ENCODE peak calls at places on chromosomes 13 and 19, in nine cellular contexts. One of them, this sample, is unnamed.

GRCh38 chr13:113437408-113438010 is 15.8 kb downstream of the ADPRHL1 start:
- DNase-seq in thyroid gland: no peak
- DNase-seq in H1: no peak
- DNase-seq in NB4: no peak
- DNase-seq in adrenal gland: no peak
- DNase-seq in uterus: no peak
- DNase-seq in HCT116: no peak
- DNase-seq in Peyer's patch: no peak
- DNase-seq in GM12892: no peak
- DNase-seq in this sample: peak

GRCh38 chr13:112943309-112944125 is 25.5 kb upstream of the MCF2L start:
- DNase-seq in Peyer's patch: no peak
- DNase-seq in uterus: no peak
- DNase-seq in GM12892: no peak
- DNase-seq in HCT116: no peak
- DNase-seq in NB4: peak
- DNase-seq in thyroid gland: peak
- DNase-seq in H1: no peak
- DNase-seq in adrenal gland: peak
- DNase-seq in this sample: peak

GRCh38 chr13:30861163-30861562 is 44.9 kb upstream of the MEDAG start:
- DNase-seq in NB4: no peak
- DNase-seq in thyroid gland: no peak
- DNase-seq in HCT116: no peak
- DNase-seq in Peyer's patch: no peak
- DNase-seq in GM12892: no peak
- DNase-seq in uterus: no peak
- DNase-seq in adrenal gland: no peak
- DNase-seq in H1: no peak
- DNase-seq in this sample: no peak

GRCh38 chr19:18349524-18350128 is 9.2 kb downstream of the PGPEP1 start:
- DNase-seq in NB4: peak
- DNase-seq in adrenal gland: peak
- DNase-seq in uterus: peak
- DNase-seq in thyroid gland: peak
- DNase-seq in Peyer's patch: peak
- DNase-seq in GM12892: no peak
- DNase-seq in HCT116: no peak
- DNase-seq in H1: no peak
- DNase-seq in this sample: peak

GRCh38 chr13:52053460-52053859 is 29.0 kb downstream of the UTP14C start:
- DNase-seq in GM12892: no peak
- DNase-seq in thyroid gland: no peak
- DNase-seq in NB4: no peak
- DNase-seq in uterus: no peak
- DNase-seq in Peyer's patch: no peak
- DNase-seq in adrenal gland: no peak
- DNase-seq in HCT116: no peak
- DNase-seq in H1: no peak
- DNase-seq in this sample: no peak

GRCh38 chr13:32165791-32166190 is 134.2 kb downstream of the FRY start:
- DNase-seq in HCT116: no peak
- DNase-seq in H1: no peak
- DNase-seq in GM12892: no peak
- DNase-seq in adrenal gland: no peak
- DNase-seq in thyroid gland: no peak
- DNase-seq in uterus: no peak
- DNase-seq in NB4: peak
- DNase-seq in Peyer's patch: no peak
- DNase-seq in this sample: no peak

GRCh38 chr13:66509176-66509575 is 721.0 kb downstream of the PCDH9 start:
- DNase-seq in uterus: no peak
- DNase-seq in thyroid gland: no peak
- DNase-seq in HCT116: no peak
- DNase-seq in H1: no peak
- DNase-seq in Peyer's patch: no peak
- DNase-seq in GM12892: no peak
- DNase-seq in adrenal gland: no peak
- DNase-seq in NB4: no peak
- DNase-seq in this sample: no peak

GRCh38 chr19:7783991-7784421 is 21.0 kb downstream of the CLEC4M start:
- DNase-seq in H1: no peak
- DNase-seq in Peyer's patch: no peak
- DNase-seq in adrenal gland: peak
- DNase-seq in GM12892: no peak
- DNase-seq in HCT116: no peak
- DNase-seq in thyroid gland: no peak
- DNase-seq in uterus: no peak
- DNase-seq in NB4: peak
- DNase-seq in this sample: no peak

GRCh38 chr19:11378319-11379189 is 4.1 kb downstream of the SWSAP1 start:
- DNase-seq in uterus: no peak
- DNase-seq in HCT116: no peak
- DNase-seq in H1: no peak
- DNase-seq in Peyer's patch: peak
- DNase-seq in NB4: peak
- DNase-seq in GM12892: no peak
- DNase-seq in thyroid gland: peak
- DNase-seq in adrenal gland: peak
- DNase-seq in this sample: peak

GRCh38 chr13:28850226-28850625 is 30.1 kb downstream of the MTUS2 start:
- DNase-seq in thyroid gland: no peak
- DNase-seq in H1: no peak
- DNase-seq in GM12892: no peak
- DNase-seq in HCT116: no peak
- DNase-seq in NB4: no peak
- DNase-seq in adrenal gland: no peak
- DNase-seq in uterus: no peak
- DNase-seq in Peyer's patch: no peak
- DNase-seq in this sample: no peak

GRCh38 chr13:113598481-113598880 is 13.9 kb downstream of the TFDP1 start:
- DNase-seq in adrenal gland: no peak
- DNase-seq in GM12892: no peak
- DNase-seq in NB4: no peak
- DNase-seq in HCT116: no peak
- DNase-seq in H1: no peak
- DNase-seq in Peyer's patch: no peak
- DNase-seq in thyroid gland: no peak
- DNase-seq in uterus: no peak
- DNase-seq in this sample: no peak

GRCh38 chr19:50167314-50167721 is 4.2 kb upstream of the IZUMO2 start:
- DNase-seq in HCT116: no peak
- DNase-seq in uterus: no peak
- DNase-seq in GM12892: no peak
- DNase-seq in NB4: no peak
- DNase-seq in Peyer's patch: no peak
- DNase-seq in adrenal gland: no peak
- DNase-seq in H1: no peak
- DNase-seq in thyroid gland: peak
- DNase-seq in this sample: no peak

GRCh38 chr13:34246511-34246910 is 428.6 kb downstream of the RFC3 start:
- DNase-seq in thyroid gland: no peak
- DNase-seq in HCT116: no peak
- DNase-seq in uterus: no peak
- DNase-seq in H1: no peak
- DNase-seq in adrenal gland: no peak
- DNase-seq in NB4: peak
- DNase-seq in Peyer's patch: no peak
- DNase-seq in GM12892: no peak
- DNase-seq in this sample: no peak

GRCh38 chr13:111165189-111165588 is 50.1 kb downstream of the ARHGEF7 start:
- DNase-seq in adrenal gland: no peak
- DNase-seq in NB4: no peak
- DNase-seq in uterus: no peak
- DNase-seq in thyroid gland: no peak
- DNase-seq in GM12892: no peak
- DNase-seq in Peyer's patch: no peak
- DNase-seq in H1: no peak
- DNase-seq in HCT116: no peak
- DNase-seq in this sample: no peak
- TF ChIP-seq POLR2A in adrenal gland: no peak
- TF ChIP-seq POLR2A in NB4: no peak
- TF ChIP-seq POLR2A in uterus: no peak
- TF ChIP-seq POLR2A in thyroid gland: no peak
- TF ChIP-seq POLR2A in GM12892: no peak
- TF ChIP-seq POLR2A in Peyer's patch: no peak
- TF ChIP-seq POLR2A in H1: no peak
- TF ChIP-seq POLR2A in HCT116: no peak
- TF ChIP-seq POLR2A in this sample: no peak

GRCh38 chr19:12778905-12779161 is 3.5 kb upstream of the HOOK2 start:
- DNase-seq in Peyer's patch: no peak
- DNase-seq in NB4: no peak
- DNase-seq in thyroid gland: no peak
- DNase-seq in H1: no peak
- DNase-seq in HCT116: no peak
- DNase-seq in GM12892: no peak
- DNase-seq in uterus: no peak
- DNase-seq in adrenal gland: peak
- DNase-seq in this sample: no peak

GRCh38 chr19:12774588-12775555 is at the start of gene HOOK2:
- DNase-seq in HCT116: peak
- DNase-seq in NB4: no peak
- DNase-seq in Peyer's patch: peak
- DNase-seq in thyroid gland: peak
- DNase-seq in adrenal gland: no peak
- DNase-seq in uterus: peak
- DNase-seq in H1: no peak
- DNase-seq in GM12892: no peak
- DNase-seq in this sample: no peak

GRCh38 chr19:12778020-12778904 is 2.9 kb upstream of the HOOK2 start:
- DNase-seq in HCT116: no peak
- DNase-seq in Peyer's patch: peak
- DNase-seq in uterus: peak
- DNase-seq in H1: no peak
- DNase-seq in thyroid gland: peak
- DNase-seq in adrenal gland: peak
- DNase-seq in NB4: peak
- DNase-seq in GM12892: no peak
- DNase-seq in this sample: peak

GRCh38 chr19:12779162-12779993 is 4.0 kb upstream of the HOOK2 start:
- DNase-seq in thyroid gland: peak
- DNase-seq in uterus: peak
- DNase-seq in HCT116: no peak
- DNase-seq in Peyer's patch: no peak
- DNase-seq in NB4: peak
- DNase-seq in GM12892: no peak
- DNase-seq in H1: no peak
- DNase-seq in adrenal gland: peak
- DNase-seq in this sample: peak

GRCh38 chr19:12777217-12778019 is 2.1 kb upstream of the HOOK2 start:
- DNase-seq in uterus: peak
- DNase-seq in GM12892: peak
- DNase-seq in thyroid gland: peak
- DNase-seq in adrenal gland: peak
- DNase-seq in HCT116: no peak
- DNase-seq in NB4: peak
- DNase-seq in Peyer's patch: peak
- DNase-seq in H1: no peak
- DNase-seq in this sample: peak
- TF ChIP-seq POLR2A in uterus: no peak
- TF ChIP-seq POLR2A in GM12892: no peak
- TF ChIP-seq POLR2A in thyroid gland: no peak
- TF ChIP-seq POLR2A in adrenal gland: no peak
- TF ChIP-seq POLR2A in HCT116: no peak
- TF ChIP-seq POLR2A in NB4: no peak
- TF ChIP-seq POLR2A in Peyer's patch: peak
- TF ChIP-seq POLR2A in H1: no peak
- TF ChIP-seq POLR2A in this sample: peak

GRCh38 chr13:54647275-54647674 is 1618.7 kb downstream of the OLFM4 start:
- DNase-seq in Peyer's patch: no peak
- DNase-seq in uterus: no peak
- DNase-seq in HCT116: no peak
- DNase-seq in NB4: no peak
- DNase-seq in GM12892: no peak
- DNase-seq in thyroid gland: no peak
- DNase-seq in adrenal gland: no peak
- DNase-seq in H1: no peak
- DNase-seq in this sample: no peak
- TF ChIP-seq POLR2A in Peyer's patch: no peak
- TF ChIP-seq POLR2A in uterus: no peak
- TF ChIP-seq POLR2A in HCT116: no peak
- TF ChIP-seq POLR2A in NB4: no peak
- TF ChIP-seq POLR2A in GM12892: no peak
- TF ChIP-seq POLR2A in thyroid gland: no peak
- TF ChIP-seq POLR2A in adrenal gland: no peak
- TF ChIP-seq POLR2A in H1: no peak
- TF ChIP-seq POLR2A in this sample: no peak

GRCh38 chr19:48424694-48425219 is 21.0 kb upstream of the GRWD1 start:
- DNase-seq in H1: no peak
- DNase-seq in HCT116: no peak
- DNase-seq in NB4: peak
- DNase-seq in GM12892: no peak
- DNase-seq in adrenal gland: no peak
- DNase-seq in Peyer's patch: no peak
- DNase-seq in thyroid gland: no peak
- DNase-seq in uterus: no peak
- DNase-seq in this sample: no peak
- TF ChIP-seq POLR2A in H1: no peak
- TF ChIP-seq POLR2A in HCT116: no peak
- TF ChIP-seq POLR2A in NB4: no peak
- TF ChIP-seq POLR2A in GM12892: no peak
- TF ChIP-seq POLR2A in adrenal gland: no peak
- TF ChIP-seq POLR2A in Peyer's patch: no peak
- TF ChIP-seq POLR2A in thyroid gland: no peak
- TF ChIP-seq POLR2A in uterus: no peak
- TF ChIP-seq POLR2A in this sample: no peak